ENCODE peak calls at places on chromosome 6, in six cellular contexts. U, T, N, G, Z and D are unnamed samples.

GRCh38 chr6:156980515-156980914 is 203.3 kb downstream of the ARID1B start:
- DNase-seq in U (peak; percentile 27), T (no peak), N (no peak), G (no peak), Z (no peak), D (no peak)

GRCh38 chr6:31495580-31495979 is 2.4 kb upstream of the MICB start:
- DNase-seq in U (peak; percentile 67), T (peak; percentile 62), N (no peak), G (no peak), Z (peak; percentile 72), D (no peak)

GRCh38 chr6:122717350-122717749 is 62.2 kb upstream of the FABP7 start:
- DNase-seq in U (no peak), T (peak; percentile 77), N (no peak), G (no peak), Z (no peak), D (no peak)

GRCh38 chr6:7242835-7243187 is 70.2 kb downstream of the SSR1 start:
- DNase-seq in U (no peak), T (no peak), N (no peak), G (no peak), Z (no peak), D (no peak)

GRCh38 chr6:136158398-136158797 is 91.7 kb downstream of the MTFR2 start:
- DNase-seq in U (peak; percentile 3), T (no peak), N (no peak), G (no peak), Z (no peak), D (no peak)

GRCh38 chr6:159095561-159096095 is 50.8 kb upstream of the TAGAP start:
- DNase-seq in U (no peak), T (no peak), N (no peak), G (no peak), Z (no peak), D (no peak)

GRCh38 chr6:44381739-44382138 is 5.8 kb upstream of the CDC5L start:
- DNase-seq in U (no peak), T (no peak), N (no peak), G (no peak), Z (no peak), D (no peak)

GRCh38 chr6:20866940-20867630 is 332.8 kb downstream of the CDKAL1 start:
- DNase-seq in U (peak; percentile 45), T (peak; percentile 68), N (no peak), G (no peak), Z (peak; percentile 2), D (no peak)

GRCh38 chr6:136926383-136926782 is 4.3 kb downstream of the SLC35D3 start:
- DNase-seq in U (no peak), T (no peak), N (no peak), G (no peak), Z (no peak), D (no peak)

GRCh38 chr6:142155091-142155490 is 8.0 kb downstream of the VTA1 start:
- DNase-seq in U (no peak), T (no peak), N (no peak), G (no peak), Z (no peak), D (no peak)

GRCh38 chr6:138692978-138693909 is 80.3 kb upstream of the CCDC28A start:
- DNase-seq in U (peak; percentile 90), T (peak; percentile 57), N (peak; percentile 86), G (no peak), Z (peak; percentile 77), D (peak; percentile 39)

GRCh38 chr6:154960299-154960796 is 34.8 kb upstream of the TIAM2 start:
- DNase-seq in U (peak; percentile 72), T (no peak), N (peak; percentile 70), G (no peak), Z (no peak), D (no peak)

GRCh38 chr6:90186637-90187361 is 109.8 kb downstream of the BACH2 start:
- DNase-seq in U (no peak), T (no peak), N (no peak), G (no peak), Z (no peak), D (peak; percentile 25)

GRCh38 chr6:27250955-27251671 is 3.6 kb downstream of the PRSS16 start:
- DNase-seq in U (peak; percentile 90), T (no peak), N (peak; percentile 96), G (peak; percentile 57), Z (peak; percentile 86), D (peak; percentile 21)

GRCh38 chr6:149153100-149153499 is 164.4 kb upstream of the TAB2 start:
- DNase-seq in U (no peak), T (no peak), N (no peak), G (no peak), Z (no peak), D (no peak)

GRCh38 chr6:159691133-159691962 is 1.7 kb downstream of the SOD2 start:
- DNase-seq in U (peak; percentile 68), T (peak; percentile 92), N (no peak), G (no peak), Z (peak; percentile 86), D (peak; percentile 85)

GRCh38 chr6:106820412-106820852 is 154.1 kb downstream of the CD24 start:
- DNase-seq in U (peak; percentile 97), T (peak; percentile 0), N (no peak), G (no peak), Z (peak; percentile 97), D (no peak)

GRCh38 chr6:100001915-100002388 is 7.9 kb upstream of the MCHR2 start:
- DNase-seq in U (peak; percentile 25), T (peak; percentile 60), N (no peak), G (peak; percentile 36), Z (peak; percentile 59), D (peak; percentile 36)

GRCh38 chr6:39114395-39114706 is 635 bp downstream of the SAYSD1 start:
- DNase-seq in U (no peak), T (no peak), N (no peak), G (no peak), Z (no peak), D (no peak)

GRCh38 chr6:91081452-91082067 is 494.7 kb upstream of the MAP3K7 start:
- DNase-seq in U (peak; percentile 45), T (peak; percentile 52), N (no peak), G (no peak), Z (peak; percentile 45), D (peak; percentile 27)

GRCh38 chr6:39824030-39824926 is 32.1 kb downstream of the DAAM2 start:
- DNase-seq in U (no peak), T (no peak), N (no peak), G (no peak), Z (no peak), D (no peak)

GRCh38 chr6:53825514-53826321 is 30.9 kb downstream of the LRRC1 start:
- DNase-seq in U (no peak), T (no peak), N (no peak), G (no peak), Z (no peak), D (no peak)

GRCh38 chr6:75402296-75402695 is 91.3 kb downstream of the FILIP1 start:
- DNase-seq in U (peak; percentile 37), T (peak; percentile 86), N (no peak), G (no peak), Z (peak; percentile 51), D (no peak)

GRCh38 chr6:41801380-41801779 is 13.9 kb downstream of the TOMM6 start:
- DNase-seq in U (peak; percentile 24), T (peak; percentile 38), N (no peak), G (no peak), Z (peak; percentile 38), D (no peak)

GRCh38 chr6:133242761-133243590 is 1.8 kb downstream of the EYA4 start:
- DNase-seq in U (no peak), T (peak; percentile 26), N (peak; percentile 27), G (no peak), Z (no peak), D (no peak)

GRCh38 chr6:155188707-155189496 is 74.9 kb upstream of the CLDN20 start:
- DNase-seq in U (no peak), T (peak; percentile 100), N (no peak), G (no peak), Z (no peak), D (no peak)